ENCODE peak calls at places on chromosomes 16 and 17, in ten cellular contexts. L is tibial artery, W is PC-9, K is nephron progenitor cell, U is astrocyte of the cerebellum, G is dorsolateral prefrontal cortex, D is uterus, J is HCT116, M is OCI-LY7, R is astrocyte. T is an unnamed sample.
A peak's percentile ranks its signal among the peaks of the same experiment; 100 is the strongest.

GRCh38 chr17:35809855-35810461 is 674 bp downstream of the TAF15 start:
- DNase-seq in G (no peak), W (no peak), J (no peak), L (no peak), U (no peak), K (no peak), M (no peak), D (no peak), R (peak; percentile 25), T (no peak)

GRCh38 chr17:27603870-27604794 is 26.9 kb upstream of the LGALS9 start:
- DNase-seq in K (no peak), J (no peak), G (no peak), U (no peak), M (no peak), R (no peak), D (no peak), L (no peak), W (no peak), T (no peak)

GRCh38 chr16:68490829-68491575 is 42.7 kb upstream of the SMPD3 start:
- DNase-seq in R (peak; percentile 62), G (peak; percentile 57), K (peak; percentile 22), L (no peak), U (peak; percentile 16), M (peak; percentile 85), J (peak; percentile 74), W (peak; percentile 82), D (no peak), T (no peak)

GRCh38 chr16:353404-354285 is 1.1 kb upstream of the AXIN1 start:
- DNase-seq in U (no peak), D (peak; percentile 40), W (no peak), L (no peak), J (no peak), K (no peak), M (no peak), R (no peak), G (no peak), T (no peak)

GRCh38 chr16:392450-393027 is 4.5 kb upstream of the NME4 start:
- DNase-seq in G (no peak), D (no peak), R (no peak), J (no peak), L (no peak), W (no peak), K (no peak), U (no peak), M (no peak), T (no peak)

GRCh38 chr17:31696184-31696602 is 162.9 kb downstream of the COPRS start:
- DNase-seq in K (peak; percentile 66), R (peak; percentile 90), W (no peak), M (no peak), D (peak; percentile 86), J (no peak), U (peak; percentile 95), L (peak; percentile 87), G (no peak), T (peak; percentile 81)

GRCh38 chr17:61862975-61863800 is at the start of gene BRIP1:
- DNase-seq in G (peak; percentile 92), K (peak; percentile 91), J (peak; percentile 93), L (peak; percentile 94), M (peak; percentile 96), W (peak; percentile 89), R (peak; percentile 91), D (peak; percentile 81), U (peak; percentile 88), T (peak; percentile 89)

GRCh38 chr17:55706808-55707773 is 15.6 kb downstream of the TMEM100 start:
- DNase-seq in L (no peak), K (no peak), J (no peak), D (no peak), G (no peak), M (no peak), R (no peak), W (no peak), U (no peak), T (no peak)

DNA sequence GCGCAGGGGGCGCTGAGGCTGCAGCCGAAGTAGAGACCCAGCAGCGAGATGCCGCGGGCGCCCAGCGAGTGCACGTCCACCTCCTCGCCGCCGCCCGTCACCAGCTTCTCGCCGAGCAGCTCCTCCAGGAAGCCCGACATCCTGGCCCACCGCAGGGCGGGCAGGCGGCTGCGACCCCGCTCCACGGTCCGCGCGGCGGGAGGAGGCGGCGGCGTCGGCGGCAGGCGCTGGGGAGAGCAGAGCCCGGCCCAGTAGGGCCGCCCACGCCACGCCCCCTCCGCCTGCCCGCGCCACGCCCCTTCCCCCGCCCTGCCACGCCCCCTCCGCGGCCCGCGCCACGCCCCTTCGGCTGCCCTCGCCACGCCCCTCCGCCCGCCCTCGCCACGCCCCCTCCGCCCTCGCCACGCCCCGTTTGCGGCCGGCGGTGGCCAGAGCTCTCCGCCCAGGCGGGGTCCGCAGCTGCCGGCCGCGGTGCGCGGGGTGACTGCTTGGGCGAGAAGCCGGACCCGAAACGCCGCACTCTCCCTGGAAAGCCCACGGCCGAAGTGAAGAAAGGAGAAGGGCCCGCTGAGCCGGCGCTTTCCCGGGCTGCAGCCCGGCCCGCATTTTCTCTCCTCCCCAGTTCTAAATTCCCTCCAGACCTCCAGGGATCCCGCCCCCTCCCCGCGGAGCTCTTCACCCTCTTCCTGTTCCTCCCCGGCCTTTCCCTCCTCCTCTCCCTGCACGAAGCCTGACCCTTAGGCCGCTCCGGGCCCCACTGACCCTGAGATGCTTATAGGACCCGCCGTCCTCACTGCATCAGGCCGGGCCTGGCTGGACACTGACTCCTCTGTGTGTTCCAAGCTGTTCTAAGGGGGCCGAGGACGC is at the start of gene NXN:
- DNase-seq in J (no peak), D (peak; percentile 89), L (peak; percentile 71), U (no peak), M (peak; percentile 81), K (peak; percentile 97), R (peak; percentile 36), W (peak; percentile 91), G (peak; percentile 82), T (peak; percentile 97)
- TF ChIP-seq CTCF in J (no peak), D (peak; percentile 40), L (peak; percentile 35), U (peak; percentile 20), M (peak; percentile 28), K (no peak), R (no peak), W (no peak), G (no peak), T (peak; percentile 22)

DNA sequence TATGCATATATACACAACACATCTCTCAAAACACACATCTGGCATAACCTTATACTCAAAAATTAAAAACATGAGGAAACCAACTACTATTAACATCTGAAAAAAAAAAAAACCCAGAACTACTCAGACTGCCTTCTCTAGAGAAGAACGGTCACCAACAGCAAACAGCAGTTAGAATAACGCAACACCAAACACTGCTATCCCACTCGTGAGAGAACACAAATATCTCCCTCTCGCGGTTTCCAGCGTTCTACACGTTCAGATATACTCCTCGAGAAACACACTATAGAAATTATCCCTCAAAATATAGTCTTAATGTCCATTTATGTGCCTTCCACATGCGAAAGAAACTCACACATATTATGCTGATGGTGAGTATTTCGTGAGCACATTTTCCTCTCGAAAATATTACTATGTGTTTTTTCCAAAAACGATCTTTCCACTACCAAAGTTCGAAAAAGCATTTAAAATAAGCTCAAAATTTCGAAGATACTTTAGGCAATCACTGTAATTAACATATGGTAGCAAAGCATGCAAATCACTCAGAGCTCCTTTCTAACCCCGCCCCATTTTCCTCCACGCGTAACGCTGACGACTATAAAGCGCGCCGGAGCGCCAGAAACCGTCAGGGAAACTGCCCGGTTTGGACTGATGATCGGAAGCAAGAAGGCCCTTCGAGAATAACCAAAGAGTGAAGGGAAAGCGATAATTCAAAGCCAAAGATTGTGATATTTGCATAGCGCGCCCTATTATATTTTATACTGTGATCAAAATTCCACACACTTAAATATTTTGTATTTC is 60.1 kb downstream of the TEX14 start:
- DNase-seq in W (peak; percentile 92), K (peak; percentile 90), R (peak; percentile 99), U (peak; percentile 98), J (peak; percentile 100), D (peak; percentile 93), M (peak; percentile 98), G (peak; percentile 95), L (peak; percentile 91), T (peak; percentile 93)
- TF ChIP-seq CTCF in W (peak; percentile 35), K (no peak), R (no peak), U (no peak), J (no peak), D (peak; percentile 22), M (peak; percentile 41), G (peak; percentile 21), L (peak; percentile 41), T (peak; percentile 59)

GRCh38 chr17:65562206-65562531 is 721 bp upstream of the AXIN2 start:
- DNase-seq in K (no peak), W (no peak), R (no peak), L (no peak), G (no peak), J (no peak), D (no peak), U (no peak), M (no peak), T (no peak)

GRCh38 chr17:65559802-65560627 is 1.4 kb downstream of the AXIN2 start:
- DNase-seq in R (no peak), U (no peak), D (peak; percentile 64), M (peak; percentile 39), W (no peak), K (peak; percentile 68), J (no peak), G (no peak), L (peak; percentile 31), T (peak; percentile 84)

GRCh38 chr17:65560628-65561371 is 648 bp downstream of the AXIN2 start:
- DNase-seq in K (peak; percentile 87), J (peak; percentile 94), U (peak; percentile 80), R (peak; percentile 83), M (peak; percentile 89), L (peak; percentile 87), G (peak; percentile 74), W (peak; percentile 65), D (peak; percentile 86), T (peak; percentile 92)

GRCh38 chr17:65559483-65559801 is 2.0 kb downstream of the AXIN2 start:
- DNase-seq in U (no peak), J (no peak), M (no peak), G (no peak), R (no peak), D (no peak), W (no peak), L (no peak), K (peak; percentile 17), T (no peak)

DNA sequence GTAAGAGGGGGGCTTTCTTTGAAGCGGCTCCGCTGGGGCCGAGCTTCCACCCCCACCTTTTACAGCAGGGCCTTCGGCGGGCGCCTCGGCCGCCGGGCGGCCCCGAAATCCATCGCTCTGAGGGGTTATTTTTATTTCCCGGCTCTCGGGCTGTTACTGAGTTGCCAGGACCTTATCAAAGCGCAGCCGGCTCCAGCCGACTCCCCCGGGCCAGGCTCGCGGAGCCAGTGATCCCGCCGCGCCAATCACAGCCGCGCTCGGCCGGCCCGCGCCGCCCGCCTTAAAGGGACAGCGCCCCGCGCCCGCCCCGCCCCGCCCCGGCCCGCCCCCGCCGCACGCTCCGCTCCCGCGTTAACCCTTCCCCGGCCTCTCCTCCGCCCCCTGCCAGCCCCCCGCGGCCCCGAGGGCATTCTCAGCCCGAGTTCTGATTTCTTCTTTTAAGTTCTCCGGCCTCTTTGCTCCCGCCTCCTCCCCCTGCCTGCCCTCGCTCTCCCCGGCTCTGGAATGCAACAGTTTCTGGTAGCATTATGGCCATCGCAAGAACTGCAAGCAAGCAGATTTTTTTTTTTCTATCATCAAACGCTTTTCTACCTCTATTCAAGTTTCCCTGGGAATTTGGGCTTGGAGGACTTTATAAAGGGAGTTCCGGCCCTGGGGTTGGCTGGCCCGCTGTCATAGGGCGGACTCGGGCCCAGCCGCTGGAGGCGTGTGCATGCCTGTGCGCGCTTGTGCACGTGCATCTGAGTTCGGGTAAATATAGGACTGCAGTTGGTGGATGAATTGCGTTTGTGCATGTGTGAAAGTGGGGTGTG is at the start of gene AXIN2:
- DNase-seq in M (peak; percentile 93), K (peak; percentile 90), U (peak; percentile 83), W (peak; percentile 80), R (peak; percentile 82), G (peak; percentile 91), J (peak; percentile 90), L (peak; percentile 88), D (peak; percentile 92), T (peak; percentile 95)
- TF ChIP-seq CTCF in M (peak; percentile 45), K (no peak), U (peak; percentile 22), W (peak; percentile 44), R (peak; percentile 18), G (no peak), J (no peak), L (peak; percentile 34), D (peak; percentile 31), T (peak; percentile 64)

GRCh38 chr17:41392278-41392677 is 5.1 kb downstream of the KRT31 start:
- DNase-seq in M (no peak), U (no peak), G (no peak), J (no peak), D (no peak), W (no peak), R (no peak), L (no peak), K (no peak), T (no peak)

GRCh38 chr17:41396340-41396739 is 1.1 kb downstream of the KRT31 start:
- DNase-seq in G (no peak), K (no peak), L (no peak), U (no peak), J (no peak), D (no peak), R (no peak), W (no peak), M (no peak), T (no peak)

GRCh38 chr17:41393826-41394225 is 3.6 kb downstream of the KRT31 start:
- DNase-seq in M (no peak), J (no peak), K (no peak), U (no peak), D (no peak), R (no peak), L (no peak), G (no peak), W (no peak), T (no peak)

GRCh38 chr17:41393294-41393693 is 4.1 kb downstream of the KRT31 start:
- DNase-seq in U (no peak), W (no peak), R (no peak), M (no peak), D (no peak), G (no peak), J (no peak), K (no peak), L (no peak), T (no peak)

DNA sequence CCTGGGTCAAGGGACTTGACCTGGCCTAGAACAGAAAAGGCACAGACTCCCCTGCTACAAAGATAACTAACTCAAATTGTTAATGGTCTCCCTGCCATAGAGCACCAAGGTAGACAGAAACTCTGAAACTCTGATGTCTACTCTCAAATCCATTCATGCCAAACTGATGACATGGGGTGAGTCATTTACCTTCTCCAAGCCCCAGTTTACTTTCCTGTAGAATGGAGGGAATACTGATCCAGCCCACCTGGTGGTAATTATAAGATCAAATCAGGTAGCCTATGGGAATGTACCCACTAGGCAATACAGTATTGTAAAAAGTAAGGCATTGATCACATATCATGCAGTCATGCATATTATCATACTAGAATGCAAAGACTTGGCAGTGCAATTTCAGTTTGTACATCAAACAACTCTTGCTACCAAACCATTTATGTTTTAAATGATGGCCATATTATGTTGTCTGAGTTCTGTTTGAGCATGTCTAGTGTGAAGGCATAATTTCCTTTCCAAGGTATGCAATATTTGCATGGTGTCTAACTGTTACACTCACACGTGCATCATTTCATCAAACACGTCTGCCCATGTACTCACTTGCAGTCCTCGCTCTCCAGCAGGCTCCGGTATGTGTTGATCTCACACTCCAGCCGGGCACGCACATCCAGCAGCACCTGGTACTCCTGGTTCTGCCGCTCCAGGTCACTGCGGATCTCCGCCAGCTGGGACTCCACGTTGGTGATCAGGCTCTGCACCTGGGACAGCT is 3.0 kb downstream of the KRT31 start:
- DNase-seq in G (no peak), L (no peak), D (no peak), J (no peak), R (no peak), W (no peak), K (no peak), U (no peak), M (no peak), T (no peak)
- TF ChIP-seq CTCF in G (no peak), L (no peak), D (no peak), J (no peak), R (no peak), W (no peak), K (no peak), U (no peak), M (no peak), T (no peak)